ENCODE peak calls at places on chromosomes 4 and X, in ten cellular contexts. N is stomach, M is breast epithelium, B is suprapubic skin, Z is GM12878, J is K562, P is prostate gland, H is upper lobe of left lung, V is Panc1, U is H1. C is an unnamed sample.

GRCh38 chrX:106039920-106040319 is 1.4 kb upstream of the SERPINA7 start:
- DNase-seq in N (no peak), M (no peak), B (no peak), Z (no peak), J (no peak), P (no peak), H (no peak), V (no peak), U (no peak), C (no peak)

GRCh38 chrX:11532291-11533075 is 133.2 kb downstream of the ARHGAP6 start:
- DNase-seq in N (no peak), M (no peak), B (no peak), Z (no peak), J (peak; percentile 58), P (no peak), H (no peak), V (no peak), U (no peak), C (no peak)

GRCh38 chr4:154928640-154929257 is 147.7 kb downstream of the RBM46 start:
- DNase-seq in N (no peak), M (no peak), B (no peak), Z (no peak), J (no peak), P (no peak), H (no peak), V (no peak), U (peak; percentile 17), C (no peak)

GRCh38 chrX:120200851-120201250 is 42.4 kb downstream of the RHOXF2 start:
- DNase-seq in N (no peak), M (no peak), B (no peak), Z (no peak), J (no peak), P (no peak), H (no peak), V (no peak), U (no peak), C (no peak)

GRCh38 chrX:16208601-16209000 is 41.3 kb downstream of the MAGEB17 start:
- DNase-seq in N (no peak), M (no peak), B (no peak), Z (no peak), J (no peak), P (no peak), H (no peak), V (no peak), U (no peak), C (no peak)

GRCh38 chr4:123986268-123986798 is 589.7 kb downstream of the SPRY1 start:
- DNase-seq in N (no peak), M (peak; percentile 35), B (no peak), Z (no peak), J (no peak), P (no peak), H (no peak), V (no peak), U (no peak), C (no peak)

GRCh38 chr4:76232681-76233080 is 18.8 kb upstream of the FAM47E start:
- DNase-seq in N (no peak), M (no peak), B (no peak), Z (no peak), J (no peak), P (no peak), H (no peak), V (no peak), U (no peak), C (no peak)

GRCh38 chr4:78059524-78059889 is 2.4 kb downstream of the FRAS1 start:
- DNase-seq in N (peak; percentile 54), M (peak; percentile 21), B (no peak), Z (no peak), J (peak; percentile 44), P (peak; percentile 85), H (no peak), V (peak; percentile 20), U (peak; percentile 67), C (no peak)

GRCh38 chr4:46387956-46388355 is 2.0 kb downstream of the GABRA2 start:
- DNase-seq in N (no peak), M (no peak), B (no peak), Z (no peak), J (no peak), P (no peak), H (no peak), V (no peak), U (no peak), C (no peak)

GRCh38 chr4:143417679-143418403 is 81.2 kb downstream of the GAB1 start:
- DNase-seq in N (no peak), M (no peak), B (no peak), Z (peak; percentile 74), J (no peak), P (no peak), H (peak; percentile 6), V (no peak), U (no peak), C (no peak)
- H3K4me3 ChIP-seq in N (no peak overlapping the region), M (no peak overlapping the region), B (no peak overlapping the region), Z (no peak overlapping the region), J (no peak overlapping the region), P (no peak overlapping the region), H (no peak overlapping the region), V (no peak overlapping the region), U (no peak overlapping the region), C (no peak overlapping the region)

DNA sequence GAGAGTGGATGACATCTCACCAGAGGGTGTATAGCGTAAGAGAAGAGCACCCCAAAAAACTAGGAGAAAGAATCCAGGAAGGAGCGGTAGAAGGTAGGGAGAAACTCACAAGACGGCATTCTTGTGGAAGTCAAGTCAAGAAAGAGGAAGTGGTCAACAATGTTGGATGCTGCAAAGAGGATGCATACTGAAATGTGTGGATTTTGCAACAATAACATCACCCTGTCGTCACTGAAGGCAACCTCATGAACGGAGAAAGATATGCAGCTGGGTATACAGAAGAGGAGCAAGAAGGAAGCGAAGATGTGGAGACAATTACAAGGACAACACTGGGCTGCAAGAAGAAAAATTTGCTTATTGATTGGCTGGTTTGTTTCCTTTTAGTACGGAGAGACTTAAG is 11.4 kb upstream of the TAPT1 start:
- DNase-seq in N (no peak), M (no peak), B (no peak), Z (no peak), J (no peak), P (no peak), H (no peak), V (no peak), U (no peak), C (no peak)
- TF ChIP-seq POLR2AphosphoS5 in N (no peak), M (no peak), B (no peak), Z (no peak), J (no peak), P (no peak), H (no peak), V (no peak), U (no peak), C (no peak)

DNA sequence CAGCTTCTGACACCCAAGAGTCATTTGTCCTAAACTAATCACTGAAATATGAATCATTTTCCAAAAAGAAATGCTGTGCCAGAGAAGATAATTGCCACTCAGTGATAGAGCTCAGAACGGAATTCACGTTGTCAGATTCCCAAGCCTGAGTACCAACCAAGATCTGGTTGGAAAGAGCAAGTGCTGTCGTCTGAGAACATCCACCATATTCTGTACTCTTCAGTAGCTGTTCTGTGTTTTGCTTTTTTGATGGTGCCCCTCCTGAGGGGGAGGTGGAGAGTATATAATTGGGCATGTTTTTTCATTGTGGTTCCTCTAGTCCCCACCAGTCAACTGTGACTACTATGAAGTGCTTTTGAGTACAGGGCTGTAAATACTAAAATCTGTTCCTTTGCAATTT is 13.2 kb downstream of the RUFY3 start:
- DNase-seq in N (no peak), M (no peak), B (no peak), Z (no peak), J (no peak), P (no peak), H (no peak), V (no peak), U (no peak), C (no peak)
- H3K4me3 ChIP-seq in N (peak overlapping the region; percentile 30), M (peak overlapping the region; percentile 40), B (peak overlapping the region; percentile 46), Z (peak overlapping the region; percentile 62), J (peak overlapping the region; percentile 4), P (peak overlapping the region; percentile 9), H (peak overlapping the region; percentile 44), V (peak overlapping the region; percentile 13), U (no peak overlapping the region), C (peak overlapping the region; percentile 24)

GRCh38 chrX:46873746-46874145 is 36.9 kb downstream of the RP2 start:
- DNase-seq in N (no peak), M (no peak), B (no peak), Z (no peak), J (no peak), P (no peak), H (no peak), V (no peak), U (no peak), C (no peak)
- TF ChIP-seq POLR2AphosphoS5 in N (no peak), M (no peak), B (no peak), Z (no peak), J (no peak), P (no peak), H (no peak), V (no peak), U (no peak), C (no peak)

DNA sequence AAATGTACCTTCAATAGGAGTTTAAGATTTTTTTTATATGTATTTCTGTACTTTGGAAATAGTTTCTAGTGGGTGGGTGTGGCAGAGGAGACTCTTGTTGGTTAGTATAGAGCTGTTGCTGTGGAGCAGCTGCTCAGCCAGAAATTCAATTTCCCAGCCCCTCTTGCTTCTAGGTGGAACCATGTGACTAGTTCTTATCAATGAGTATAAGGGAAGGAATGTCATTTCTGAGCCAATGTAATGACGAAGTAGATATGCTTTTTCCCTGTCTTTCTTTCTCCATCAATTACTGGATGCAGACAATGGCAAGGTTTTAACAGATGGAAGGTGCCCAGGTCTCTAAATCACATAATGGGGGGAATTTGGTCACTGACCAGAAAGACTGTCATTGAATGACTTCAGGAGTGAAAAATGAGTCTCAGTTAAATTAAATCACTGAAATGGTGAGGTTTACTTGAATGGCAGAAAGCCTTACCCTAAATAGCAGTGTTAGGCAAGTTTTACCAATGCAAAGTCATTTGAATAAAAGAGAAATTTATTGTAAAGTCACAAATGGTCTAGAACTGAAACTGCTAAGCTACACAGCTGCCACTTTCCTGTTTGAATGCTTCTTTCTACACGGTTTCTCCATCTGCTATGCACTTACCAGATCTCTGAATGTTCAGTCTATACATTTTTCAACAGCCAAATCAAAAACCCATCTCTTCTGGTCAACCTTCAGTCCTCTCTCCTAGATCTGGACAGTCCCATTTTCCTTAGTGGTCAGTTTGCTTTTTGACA is 795.4 kb upstream of the MAGEB2 start:
- DNase-seq in N (no peak), M (no peak), B (no peak), Z (no peak), J (no peak), P (no peak), H (no peak), V (no peak), U (no peak), C (no peak)
- H3K4me3 ChIP-seq in N (no peak overlapping the region), M (no peak overlapping the region), B (no peak overlapping the region), Z (no peak overlapping the region), J (no peak overlapping the region), P (no peak overlapping the region), H (no peak overlapping the region), V (no peak overlapping the region), U (no peak overlapping the region), C (no peak overlapping the region)

DNA sequence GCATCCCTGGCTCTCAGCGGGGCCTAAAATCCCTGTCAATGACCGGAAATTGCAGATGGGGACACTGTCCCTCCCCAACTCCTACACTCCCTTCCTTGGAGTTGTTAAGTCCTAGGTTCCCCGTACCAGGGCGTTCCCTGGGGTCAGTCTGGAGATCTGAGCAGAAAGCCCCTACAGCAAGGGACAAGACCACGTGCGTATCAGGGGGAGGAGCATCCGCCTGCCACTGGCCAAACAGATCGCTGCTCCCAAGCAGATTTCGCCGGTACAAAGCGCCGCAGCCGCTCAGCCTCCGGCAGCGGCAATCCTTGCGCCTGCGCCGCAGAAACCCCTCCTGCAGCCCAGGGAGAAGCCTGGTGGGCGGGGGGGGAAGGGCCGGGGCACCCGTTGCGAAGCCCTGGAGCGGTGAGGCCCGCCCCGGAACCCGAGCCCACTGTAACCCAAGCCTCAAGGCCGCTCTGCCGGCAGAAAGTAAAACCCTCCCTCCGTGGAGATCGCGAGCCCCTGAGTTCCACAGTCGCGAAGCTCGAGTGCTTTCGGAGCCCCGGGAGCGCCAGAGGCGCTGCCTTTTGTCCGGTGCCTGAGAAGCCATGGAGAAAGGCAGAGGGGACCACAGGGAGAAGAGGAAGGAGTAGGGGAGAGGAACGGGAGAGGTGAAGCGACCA is 2.7 kb downstream of the CRMP1 start:
- DNase-seq in N (no peak), M (no peak), B (no peak), Z (no peak), J (no peak), P (no peak), H (no peak), V (no peak), U (peak; percentile 87), C (no peak)
- TF ChIP-seq POLR2AphosphoS5 in N (no peak), M (no peak), B (no peak), Z (no peak), J (no peak), P (no peak), H (no peak), V (no peak), U (no peak), C (no peak)

C was measured in vagina.